ENCODE peak calls at places on chromosome 15, in eight cellular contexts. I is fibroblast of pulmonary artery; N is GM13977; Q is mesothelial cell of epicardium; W is tibial nerve; Y is CD4-positive, alpha-beta T cell; F is MM.1S; Z is AG09309. P is an unnamed sample.

GRCh38 chr15:72136170-72137051 is 18.2 kb downstream of the SENP8 start:
- DNase-seq in Y (no peak), Q (no peak), N (no peak), W (no peak), Z (no peak), I (no peak), F (no peak), P (no peak)

GRCh38 chr15:90594297-90594696 is 64.6 kb downstream of the CRTC3 start:
- DNase-seq in Z (no peak), N (no peak), I (peak), F (peak), W (peak), Y (peak), Q (no peak), P (peak)

GRCh38 chr15:86615411-86615810 is 535.7 kb downstream of the AGBL1 start:
- DNase-seq in N (no peak), I (no peak), Q (no peak), Z (no peak), W (no peak), Y (no peak), F (no peak), P (no peak)

GRCh38 chr15:68658151-68658550 is 79.4 kb downstream of the CORO2B start:
- DNase-seq in N (no peak), Q (peak), I (no peak), Y (no peak), Z (no peak), W (no peak), F (no peak), P (no peak)

GRCh38 chr15:88904808-88905327 is 8.3 kb downstream of the MFGE8 start:
- DNase-seq in Z (peak), N (peak), Y (peak), W (peak), F (peak), I (peak), Q (peak), P (peak)

GRCh38 chr15:41804361-41804760 is 23.5 kb upstream of the JMJD7 start:
- DNase-seq in F (no peak), Q (no peak), I (no peak), Y (no peak), W (no peak), N (no peak), Z (no peak), P (no peak)

GRCh38 chr15:85318048-85318731 is 62.2 kb upstream of the AKAP13 start:
- DNase-seq in Y (no peak), Q (no peak), Z (peak), F (peak), N (peak), W (no peak), I (peak), P (no peak)

GRCh38 chr15:59255647-59256380 is 49.2 kb downstream of the LDHAL6B start:
- DNase-seq in Z (no peak), Q (no peak), I (no peak), Y (no peak), W (no peak), F (no peak), N (no peak), P (no peak)

GRCh38 chr15:40545457-40545856 is 19.4 kb downstream of the CCDC32 start:
- DNase-seq in F (no peak), I (no peak), N (no peak), Z (no peak), Y (no peak), Q (no peak), W (no peak), P (no peak)
- TF ChIP-seq CTCF in F (peak), I (no peak), N (peak), Z (no peak), Y (no peak), Q (no peak), W (no peak), P (no peak)

GRCh38 chr15:74040115-74040850 is 42.1 kb downstream of the GOLGA6A start:
- DNase-seq in N (no peak), Q (no peak), Y (no peak), F (no peak), Z (peak), I (peak), W (peak), P (no peak)
- TF ChIP-seq CTCF in N (no peak), Q (no peak), Y (no peak), F (no peak), Z (no peak), I (peak), W (peak), P (no peak)

GRCh38 chr15:32105258-32106248 is 75.2 kb downstream of the CHRNA7 start:
- DNase-seq in Z (no peak), Y (no peak), F (no peak), Q (no peak), W (no peak), N (no peak), I (no peak), P (no peak)

GRCh38 chr15:32107477-32108080 is 77.3 kb downstream of the CHRNA7 start:
- DNase-seq in F (no peak), I (no peak), N (no peak), W (no peak), Q (no peak), Z (no peak), Y (no peak), P (no peak)

GRCh38 chr15:32106401-32107381 is 76.4 kb downstream of the CHRNA7 start:
- DNase-seq in Z (no peak), Y (no peak), F (no peak), Q (no peak), N (no peak), I (no peak), W (no peak), P (no peak)

GRCh38 chr15:32100286-32100685 is 70.0 kb downstream of the CHRNA7 start:
- DNase-seq in N (no peak), I (no peak), F (no peak), W (no peak), Q (no peak), Z (no peak), Y (no peak), P (no peak)

DNA sequence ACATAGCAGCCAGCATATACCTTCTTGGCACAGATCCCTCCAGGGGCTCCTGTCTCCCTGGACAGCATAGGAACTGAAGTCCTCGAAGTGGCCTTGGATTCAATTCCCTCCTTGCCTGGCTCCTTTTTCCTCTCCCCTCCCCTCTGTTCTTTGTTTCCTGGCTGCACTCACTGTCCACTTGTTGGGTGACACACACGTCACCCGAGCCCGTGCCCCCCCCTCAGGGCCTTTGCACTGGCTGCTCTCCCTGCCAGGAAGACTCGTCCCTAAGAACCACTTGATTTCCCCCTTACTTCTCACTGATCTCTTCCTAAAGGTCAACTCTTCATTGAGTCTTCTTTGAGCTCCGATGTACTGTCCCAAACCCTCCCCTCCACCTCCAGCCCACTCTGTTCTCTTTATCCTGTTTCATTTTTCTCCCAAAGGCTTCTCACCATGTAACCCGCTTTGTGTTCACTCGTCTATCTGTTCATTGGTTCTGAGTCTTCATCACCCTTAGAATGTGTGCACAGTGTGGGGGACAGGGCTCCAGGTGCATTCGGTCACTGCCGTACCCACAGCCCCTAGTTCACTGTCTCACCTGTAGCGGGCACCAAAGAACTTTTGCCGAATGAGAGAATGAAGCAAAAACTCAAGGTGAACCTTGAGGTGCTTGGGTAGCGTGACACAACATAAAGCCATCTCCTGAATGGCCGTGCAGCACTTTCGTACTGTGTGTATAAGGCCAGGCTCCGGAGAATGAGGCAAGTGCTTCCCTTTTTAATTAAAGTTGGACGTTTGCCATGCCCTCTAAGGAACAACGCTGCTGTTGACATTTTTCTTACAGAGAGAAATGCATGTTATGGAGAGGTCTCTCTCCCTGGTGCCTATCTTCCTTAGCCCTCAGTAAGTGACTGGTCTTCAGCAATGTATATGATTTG is 74.0 kb downstream of the CHRNA7 start:
- DNase-seq in W (no peak), Y (no peak), F (no peak), I (no peak), Q (no peak), N (no peak), Z (no peak), P (no peak)
- TF ChIP-seq CTCF in W (no peak), Y (no peak), F (no peak), I (no peak), Q (no peak), N (no peak), Z (no peak), P (no peak)

GRCh38 chr15:49715701-49716100 is 94.9 kb downstream of the DTWD1 start:
- DNase-seq in Z (no peak), N (no peak), Q (no peak), I (no peak), W (no peak), F (no peak), Y (no peak), P (no peak)
- TF ChIP-seq CTCF in Z (no peak), N (no peak), Q (no peak), I (no peak), W (no peak), F (no peak), Y (no peak), P (no peak)

GRCh38 chr15:43370975-43371974 is at the start of the genes TUBGCP4 and ZSCAN29:
- DNase-seq in I (peak), Z (no peak), N (peak), F (peak), Q (peak), Y (peak), W (peak), P (peak)
- TF ChIP-seq CTCF in I (peak), Z (peak), N (peak), F (peak), Q (no peak), Y (peak), W (no peak), P (no peak)

GRCh38 chr15:81182746-81183402 is 13.8 kb upstream of the IL16 start:
- DNase-seq in W (no peak), Z (no peak), Y (no peak), N (no peak), Q (no peak), F (no peak), I (no peak), P (no peak)
- TF ChIP-seq CTCF in W (no peak), Z (peak), Y (no peak), N (no peak), Q (no peak), F (no peak), I (peak), P (no peak)

GRCh38 chr15:101276501-101277037 is 716 bp downstream of the SELENOS start:
- DNase-seq in I (peak), W (no peak), N (peak), F (peak), Q (peak), Z (no peak), Y (no peak), P (no peak)
- TF ChIP-seq CTCF in I (peak), W (peak), N (peak), F (peak), Q (peak), Z (peak), Y (no peak), P (no peak)

GRCh38 chr15:74390552-74391288 is 23.3 kb upstream of the CYP11A1 start:
- DNase-seq in N (no peak), I (no peak), F (peak), Z (no peak), Y (no peak), Q (no peak), W (no peak), P (no peak)
- TF ChIP-seq CTCF in N (peak), I (no peak), F (no peak), Z (no peak), Y (no peak), Q (no peak), W (no peak), P (no peak)

GRCh38 chr15:77516076-77516475 is 95.4 kb downstream of the HMG20A start:
- DNase-seq in W (no peak), Z (no peak), N (no peak), Y (no peak), Q (no peak), I (no peak), F (no peak), P (no peak)

GRCh38 chr15:77515613-77516012 is 94.9 kb downstream of the HMG20A start:
- DNase-seq in N (no peak), Q (no peak), F (no peak), W (no peak), I (no peak), Z (no peak), Y (no peak), P (no peak)

GRCh38 chr15:77516786-77517185 is 96.1 kb downstream of the HMG20A start:
- DNase-seq in Z (no peak), I (no peak), Q (no peak), Y (no peak), N (no peak), F (no peak), W (no peak), P (no peak)

GRCh38 chr15:77513226-77513625 is 92.5 kb downstream of the HMG20A start:
- DNase-seq in Z (no peak), Q (no peak), Y (no peak), N (no peak), I (no peak), F (no peak), W (no peak), P (no peak)

DNA sequence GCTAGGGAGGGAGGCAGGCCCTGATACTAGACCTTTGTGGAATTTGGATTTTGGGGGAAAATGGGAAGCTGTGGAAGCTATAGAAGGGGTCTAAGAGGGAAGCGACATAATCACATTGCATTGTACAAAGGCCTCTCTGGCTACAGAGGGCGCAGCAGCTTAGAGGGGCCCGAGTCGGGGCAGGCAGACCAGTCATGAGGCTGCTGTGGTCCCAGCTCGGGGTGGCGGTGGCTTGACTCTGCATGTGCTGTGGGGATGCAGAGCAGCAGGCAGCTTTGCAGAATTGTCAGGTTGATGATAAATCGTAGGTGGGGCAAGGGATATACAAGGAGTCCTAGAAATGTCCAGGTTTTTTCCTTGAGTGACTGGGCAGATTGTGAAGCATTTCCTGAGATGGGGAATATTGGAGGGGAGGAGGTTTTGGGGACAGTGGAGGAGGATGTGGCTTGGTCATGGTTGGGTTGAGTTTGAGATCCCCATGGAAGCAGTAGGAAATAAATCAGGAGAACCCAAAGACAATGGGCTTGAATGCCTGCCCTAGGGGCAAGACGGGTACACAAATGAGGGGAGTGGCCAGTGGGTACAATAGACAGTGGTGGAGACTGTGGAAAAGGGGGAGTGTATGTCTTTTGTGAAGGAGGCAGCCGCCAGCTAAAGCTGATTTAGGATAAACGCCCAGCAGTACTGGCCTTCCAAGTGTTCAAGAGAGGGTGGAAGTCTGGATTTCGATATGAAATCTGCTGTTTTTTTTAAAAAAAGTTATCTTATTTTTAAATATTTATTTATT is 94.1 kb downstream of the HMG20A start:
- DNase-seq in N (no peak), W (no peak), Y (no peak), F (no peak), I (no peak), Z (no peak), Q (no peak), P (no peak)
- TF ChIP-seq CTCF in N (no peak), W (no peak), Y (no peak), F (no peak), I (no peak), Z (no peak), Q (no peak), P (no peak)

GRCh38 chr15:45279024-45279697 is 27.1 kb downstream of the SLC28A2 start:
- DNase-seq in F (peak), Q (peak), Z (peak), W (peak), N (peak), I (peak), Y (peak), P (peak)

GRCh38 chr15:45274636-45275035 is 22.6 kb downstream of the SLC28A2 start:
- DNase-seq in N (no peak), F (no peak), Q (no peak), W (no peak), Z (no peak), I (no peak), Y (no peak), P (no peak)

GRCh38 chr15:45276851-45277250 is 24.8 kb downstream of the SLC28A2 start:
- DNase-seq in W (no peak), I (peak), Q (no peak), Z (peak), F (peak), Y (no peak), N (peak), P (no peak)
- TF ChIP-seq CTCF in W (peak), I (peak), Q (no peak), Z (peak), F (peak), Y (peak), N (peak), P (peak)